ENCODE peak calls at places on chromosomes 13 and 19, in four cellular contexts. One of them, this sample, is unnamed.

GRCh38 chr13:45833663-45834062 is 17.9 kb downstream of the SIAH3 start:
- DNase-seq in right lobe of liver: no peak
- DNase-seq in GM23248: peak
- DNase-seq in GM20000: no peak
- DNase-seq in this sample: peak

GRCh38 chr13:50170447-50171037 is 155.3 kb downstream of the KCNRG start:
- DNase-seq in right lobe of liver: no peak
- DNase-seq in GM23248: peak
- DNase-seq in GM20000: no peak
- DNase-seq in this sample: no peak

GRCh38 chr19:46082728-46083050 is 41.8 kb downstream of the IGFL3 start:
- DNase-seq in right lobe of liver: no peak
- DNase-seq in GM23248: peak
- DNase-seq in GM20000: no peak
- DNase-seq in this sample: no peak

GRCh38 chr13:114173261-114173660 is 5.8 kb upstream of the CFAP97D2 start:
- DNase-seq in right lobe of liver: no peak
- DNase-seq in GM23248: no peak
- DNase-seq in GM20000: no peak
- DNase-seq in this sample: no peak

GRCh38 chr13:94061316-94061715 is 418.2 kb downstream of the DCT start:
- DNase-seq in right lobe of liver: no peak
- DNase-seq in GM23248: peak
- DNase-seq in GM20000: no peak
- DNase-seq in this sample: no peak

GRCh38 chr19:48698046-48698445 is 2.3 kb downstream of the FUT2 start:
- DNase-seq in right lobe of liver: no peak
- DNase-seq in GM23248: peak
- DNase-seq in GM20000: no peak
- DNase-seq in this sample: no peak

GRCh38 chr13:23811366-23812027 is 77.7 kb downstream of the MIPEP start:
- DNase-seq in right lobe of liver: no peak
- DNase-seq in GM23248: no peak
- DNase-seq in GM20000: no peak
- DNase-seq in this sample: no peak

GRCh38 chr13:83752141-83752540 is 130.1 kb downstream of the SLITRK1 start:
- DNase-seq in right lobe of liver: no peak
- DNase-seq in GM23248: peak
- DNase-seq in GM20000: no peak
- DNase-seq in this sample: no peak

GRCh38 chr19:29662604-29663404 is 2.5 kb upstream of the PLEKHF1 start:
- DNase-seq in right lobe of liver: peak
- DNase-seq in GM23248: peak
- DNase-seq in GM20000: no peak
- DNase-seq in this sample: peak

GRCh38 chr19:12237143-12237839 is 57.4 kb downstream of the ZNF44 start:
- DNase-seq in right lobe of liver: no peak
- DNase-seq in GM23248: no peak
- DNase-seq in GM20000: no peak
- DNase-seq in this sample: no peak

GRCh38 chr13:112095354-112095753 is 28.4 kb downstream of the SOX1 start:
- DNase-seq in right lobe of liver: no peak
- DNase-seq in GM23248: no peak
- DNase-seq in GM20000: no peak
- DNase-seq in this sample: no peak

GRCh38 chr19:33794578-33795369 is 1.9 kb upstream of the KCTD15 start:
- DNase-seq in right lobe of liver: no peak
- DNase-seq in GM23248: peak
- DNase-seq in GM20000: no peak
- DNase-seq in this sample: no peak

GRCh38 chr13:111031531-111031961 is 83.6 kb upstream of the ARHGEF7 start:
- DNase-seq in right lobe of liver: no peak
- DNase-seq in GM23248: peak
- DNase-seq in GM20000: no peak
- DNase-seq in this sample: no peak

GRCh38 chr13:88908896-88909535 is 1237.8 kb downstream of the SLITRK5 start:
- DNase-seq in right lobe of liver: no peak
- DNase-seq in GM23248: no peak
- DNase-seq in GM20000: no peak
- DNase-seq in this sample: no peak

GRCh38 chr13:80010846-80011245 is 330.1 kb downstream of the SPRY2 start:
- DNase-seq in right lobe of liver: no peak
- DNase-seq in GM23248: no peak
- DNase-seq in GM20000: no peak
- DNase-seq in this sample: no peak

GRCh38 chr19:40741527-40742390 is 8.5 kb downstream of the ACTMAP start:
- DNase-seq in right lobe of liver: no peak
- DNase-seq in GM23248: no peak
- DNase-seq in GM20000: no peak
- DNase-seq in this sample: no peak

GRCh38 chr19:6453951-6454565 is 5.5 kb downstream of the SLC25A23 start:
- DNase-seq in right lobe of liver: no peak
- DNase-seq in GM23248: no peak
- DNase-seq in GM20000: no peak
- DNase-seq in this sample: no peak

GRCh38 chr13:31851201-31851600 is 111.9 kb downstream of the RXFP2 start:
- DNase-seq in right lobe of liver: no peak
- DNase-seq in GM23248: no peak
- DNase-seq in GM20000: no peak
- DNase-seq in this sample: no peak

GRCh38 chr19:49339364-49340068 is 4.3 kb downstream of the CD37 start:
- DNase-seq in right lobe of liver: peak
- DNase-seq in GM23248: peak
- DNase-seq in GM20000: peak
- DNase-seq in this sample: peak

GRCh38 chr13:29746167-29746677 is 104.2 kb downstream of the UBL3 start:
- DNase-seq in right lobe of liver: no peak
- DNase-seq in GM23248: peak
- DNase-seq in GM20000: no peak
- DNase-seq in this sample: no peak

GRCh38 chr13:24050292-24050711 is 110.2 kb upstream of the SPATA13 start:
- DNase-seq in right lobe of liver: no peak
- DNase-seq in GM23248: peak
- DNase-seq in GM20000: no peak
- DNase-seq in this sample: no peak

GRCh38 chr13:99979453-99980200 is 2.0 kb upstream of the ZIC2 start:
- DNase-seq in right lobe of liver: no peak
- DNase-seq in GM23248: peak
- DNase-seq in GM20000: no peak
- DNase-seq in this sample: no peak

GRCh38 chr13:107376393-107377085 is 808.6 kb upstream of the ARGLU1 start:
- DNase-seq in right lobe of liver: no peak
- DNase-seq in GM23248: peak
- DNase-seq in GM20000: no peak
- DNase-seq in this sample: no peak

GRCh38 chr13:110559429-110559943 is 2.0 kb downstream of the RAB20 start:
- DNase-seq in right lobe of liver: peak
- DNase-seq in GM23248: peak
- DNase-seq in GM20000: no peak
- DNase-seq in this sample: peak

GRCh38 chr19:9801976-9802375 is 16.9 kb downstream of the FBXL12 start:
- DNase-seq in right lobe of liver: no peak
- DNase-seq in GM23248: no peak
- DNase-seq in GM20000: no peak
- DNase-seq in this sample: no peak

GRCh38 chr13:28655566-28655965 is 3.4 kb upstream of the POMP start:
- DNase-seq in right lobe of liver: no peak
- DNase-seq in GM23248: peak
- DNase-seq in GM20000: no peak
- DNase-seq in this sample: no peak

GRCh38 chr19:12365094-12365371 is 450 bp downstream of the ZNF442 start:
- DNase-seq in right lobe of liver: no peak
- DNase-seq in GM23248: peak
- DNase-seq in GM20000: peak
- DNase-seq in this sample: no peak

GRCh38 chr13:103443604-103444003 is 377.4 kb upstream of the SLC10A2 start:
- DNase-seq in right lobe of liver: no peak
- DNase-seq in GM23248: no peak
- DNase-seq in GM20000: no peak
- DNase-seq in this sample: no peak

GRCh38 chr13:114031631-114032030 is 57.8 kb upstream of the C13orf46 start:
- DNase-seq in right lobe of liver: no peak
- DNase-seq in GM23248: peak
- DNase-seq in GM20000: no peak
- DNase-seq in this sample: peak

GRCh38 chr13:108769213-108770070 is 140.0 kb downstream of the MYO16 start:
- DNase-seq in right lobe of liver: no peak
- DNase-seq in GM23248: no peak
- DNase-seq in GM20000: no peak
- DNase-seq in this sample: no peak

GRCh38 chr13:59038824-59039223 is 1124.9 kb downstream of the DIAPH3 start:
- DNase-seq in right lobe of liver: no peak
- DNase-seq in GM23248: no peak
- DNase-seq in GM20000: no peak
- DNase-seq in this sample: no peak

GRCh38 chr19:38869160-38869835 is 8.8 kb downstream of the RINL start:
- DNase-seq in right lobe of liver: no peak
- DNase-seq in GM23248: no peak
- DNase-seq in GM20000: peak
- DNase-seq in this sample: no peak

GRCh38 chr13:34114581-34114980 is 296.6 kb downstream of the RFC3 start:
- DNase-seq in right lobe of liver: no peak
- DNase-seq in GM23248: no peak
- DNase-seq in GM20000: peak
- DNase-seq in this sample: no peak

GRCh38 chr19:6044056-6044805 is 66.1 kb downstream of the RFX2 start:
- DNase-seq in right lobe of liver: no peak
- DNase-seq in GM23248: no peak
- DNase-seq in GM20000: no peak
- DNase-seq in this sample: no peak

GRCh38 chr19:46725036-46725820 is 8.3 kb upstream of the PRKD2 start:
- DNase-seq in right lobe of liver: no peak
- DNase-seq in GM23248: no peak
- DNase-seq in GM20000: no peak
- DNase-seq in this sample: no peak

GRCh38 chr13:98446234-98446621 is 130.7 kb downstream of the STK24 start:
- DNase-seq in right lobe of liver: no peak
- DNase-seq in GM23248: no peak
- DNase-seq in GM20000: no peak
- DNase-seq in this sample: no peak

GRCh38 chr19:46716672-46717033 is 261 bp downstream of the PRKD2 start:
- DNase-seq in right lobe of liver: no peak
- DNase-seq in GM23248: peak
- DNase-seq in GM20000: peak
- DNase-seq in this sample: no peak